ENCODE peak calls at places on chromosomes 11 and 22, in nine cellular contexts. L, T, S, M, E, O, H, P and F are unnamed samples.

GRCh38 chr11:121958323-121958977 is 157.6 kb downstream of the BLID start:
- DNase-seq in L (no peak), T (no peak), S (no peak), M (no peak), E (no peak), O (no peak), H (no peak), P (no peak), F (no peak)

GRCh38 chr22:47596176-47596690 is 833.8 kb downstream of the TBC1D22A start:
- DNase-seq in L (no peak), T (no peak), S (no peak), M (no peak), E (no peak), O (no peak), H (no peak), P (no peak), F (no peak)

GRCh38 chr11:117837791-117838190 is 13.2 kb upstream of the FXYD2 start:
- DNase-seq in L (no peak), T (no peak), S (no peak), M (no peak), E (no peak), O (no peak), H (no peak), P (no peak), F (no peak)

GRCh38 chr11:57792060-57792541 is 30.5 kb downstream of the CTNND1 start:
- DNase-seq in L (no peak), T (no peak), S (peak; percentile 43), M (peak; percentile 68), E (peak; percentile 49), O (no peak), H (no peak), P (peak; percentile 67), F (no peak)

GRCh38 chr11:71929491-71929890 is 645 bp downstream of the RNF121 start:
- DNase-seq in L (no peak), T (no peak), S (no peak), M (no peak), E (no peak), O (no peak), H (no peak), P (no peak), F (no peak)

GRCh38 chr11:1576825-1577224 is 4.8 kb upstream of the DUSP8 start:
- DNase-seq in L (no peak), T (no peak), S (no peak), M (no peak), E (no peak), O (no peak), H (no peak), P (no peak), F (no peak)

GRCh38 chr11:115653926-115654325 is 149.7 kb upstream of the CADM1 start:
- DNase-seq in L (no peak), T (no peak), S (no peak), M (no peak), E (no peak), O (no peak), H (no peak), P (no peak), F (no peak)

GRCh38 chr22:45094826-45095225 is 68.9 kb upstream of the NUP50 start:
- DNase-seq in L (no peak), T (no peak), S (no peak), M (no peak), E (no peak), O (no peak), H (no peak), P (no peak), F (no peak)

DNA sequence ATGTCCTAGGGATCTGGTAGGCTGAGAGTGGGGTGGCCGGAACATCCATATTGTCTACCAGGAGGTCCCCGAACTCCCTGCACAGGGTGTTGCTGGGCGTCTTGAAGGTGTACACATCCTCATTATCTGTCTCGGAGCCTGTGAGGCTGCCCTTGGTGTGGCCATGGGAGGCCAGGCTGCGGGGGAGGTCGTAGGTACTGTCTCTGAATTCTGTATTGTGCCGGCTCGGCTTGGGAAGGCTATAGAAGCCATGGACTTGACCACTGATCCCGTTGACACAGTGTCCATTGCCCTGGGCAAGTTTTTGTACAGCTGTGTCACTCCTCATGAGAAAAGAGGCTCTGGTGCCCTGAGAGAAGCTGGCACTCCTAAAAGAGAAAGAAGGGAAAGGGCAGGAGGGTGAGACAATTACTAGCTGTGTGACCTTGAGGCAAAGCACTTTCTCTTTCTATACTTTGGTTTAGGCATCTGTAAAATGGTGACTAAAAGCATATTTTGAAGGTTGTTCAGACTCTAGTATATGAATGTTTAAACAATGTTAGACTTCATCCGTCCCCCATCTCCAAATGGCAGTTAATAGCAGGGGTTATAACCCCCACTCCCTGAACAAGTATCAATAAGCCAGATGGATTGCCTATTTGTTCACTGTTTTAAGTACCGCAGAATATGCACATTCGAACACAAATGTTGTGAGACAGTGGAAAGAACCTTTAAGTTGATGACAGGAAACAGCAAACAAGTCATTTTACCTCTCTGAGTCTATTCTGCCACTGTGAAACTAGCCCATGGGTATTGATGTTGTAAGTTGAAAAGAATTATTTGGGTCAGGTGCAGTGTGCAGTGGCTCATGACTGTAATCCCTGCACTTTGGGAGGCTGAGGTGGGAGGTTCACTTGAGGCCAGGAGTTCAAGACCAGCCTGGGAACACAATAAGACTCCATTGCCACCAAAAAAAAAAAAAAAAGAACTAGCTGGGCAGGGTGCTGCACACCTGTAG is 38.3 kb downstream of the USP35 start:
- DNase-seq in L (no peak), T (no peak), S (no peak), M (no peak), E (no peak), O (no peak), H (no peak), P (no peak), F (no peak)
- TF ChIP-seq CTCF in L (no peak), T (no peak), S (no peak), M (no peak), E (no peak), O (no peak), H (no peak), P (no peak), F (no peak)

DNA sequence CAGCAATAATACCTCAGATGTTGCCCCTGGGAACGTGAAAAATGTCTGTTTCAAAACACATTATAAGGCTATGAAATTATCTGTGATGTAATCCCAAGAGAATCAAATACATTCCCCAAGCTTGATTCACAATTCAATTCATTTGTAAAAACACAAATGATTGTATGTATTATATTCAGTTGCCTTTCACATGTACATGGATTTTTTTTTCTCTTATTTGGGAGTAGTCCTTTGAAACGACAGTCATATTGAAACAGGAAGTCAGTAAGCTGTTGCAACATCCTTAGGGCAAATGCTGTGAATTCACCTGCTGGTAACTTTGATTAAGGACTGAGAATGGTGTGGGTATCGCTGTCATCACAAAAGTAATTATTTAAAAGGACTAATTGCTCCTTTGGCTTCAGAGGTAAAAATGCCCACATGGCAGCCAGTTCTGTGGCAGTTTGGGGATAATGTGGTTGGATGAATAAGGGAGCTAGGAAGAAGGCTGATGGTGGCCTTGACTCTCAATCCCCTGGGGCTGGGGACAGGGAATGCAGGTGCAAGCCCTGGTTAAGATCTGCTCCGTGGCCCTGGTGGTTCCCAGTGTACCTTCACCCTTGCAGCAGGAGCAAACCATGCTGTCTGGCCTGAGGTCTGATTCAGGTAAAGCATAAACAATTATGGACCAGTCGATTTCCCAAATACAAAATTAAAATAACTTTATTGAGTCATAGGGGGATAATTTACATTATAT is 13.3 kb downstream of the EHF start:
- DNase-seq in L (no peak), T (no peak), S (no peak), M (no peak), E (peak; percentile 52), O (no peak), H (no peak), P (no peak), F (no peak)
- TF ChIP-seq CTCF in L (no peak), T (no peak), S (no peak), M (peak; percentile 49), E (no peak), O (no peak), H (no peak), P (no peak), F (no peak)

GRCh38 chr11:120180571-120181445 is 30.0 kb upstream of the OAF start:
- DNase-seq in L (peak; percentile 41), T (no peak), S (peak; percentile 31), M (no peak), E (no peak), O (peak; percentile 57), H (no peak), P (no peak), F (no peak)
- TF ChIP-seq CTCF in L (no peak), T (no peak), S (peak; percentile 69), M (peak; percentile 10), E (no peak), O (no peak), H (no peak), P (peak; percentile 11), F (no peak)

DNA sequence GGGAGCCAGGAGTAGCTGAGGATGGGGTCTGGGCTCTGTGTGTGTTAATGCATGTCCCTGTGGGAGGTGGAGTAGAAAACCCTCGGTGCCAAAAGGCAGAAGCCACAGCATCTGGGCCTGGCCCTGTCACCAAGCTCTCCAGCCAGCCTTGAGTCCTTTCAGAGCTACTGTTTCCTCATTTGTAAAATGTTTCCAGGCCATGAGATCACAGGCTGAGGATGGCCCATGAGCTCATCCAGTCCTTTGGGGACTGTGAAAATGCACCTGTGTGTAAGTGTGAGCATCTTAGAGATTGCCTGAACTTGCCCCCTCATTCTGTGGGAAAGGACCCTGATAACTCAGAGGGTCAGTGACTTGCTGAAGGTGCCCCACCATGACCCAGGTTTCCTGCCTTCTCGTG is 9.1 kb downstream of the ANKK1 start:
- DNase-seq in L (no peak), T (no peak), S (no peak), M (no peak), E (no peak), O (no peak), H (no peak), P (no peak), F (no peak)
- TF ChIP-seq CTCF in L (no peak), T (no peak), S (no peak), M (no peak), E (no peak), O (no peak), H (no peak), P (no peak), F (no peak)

DNA sequence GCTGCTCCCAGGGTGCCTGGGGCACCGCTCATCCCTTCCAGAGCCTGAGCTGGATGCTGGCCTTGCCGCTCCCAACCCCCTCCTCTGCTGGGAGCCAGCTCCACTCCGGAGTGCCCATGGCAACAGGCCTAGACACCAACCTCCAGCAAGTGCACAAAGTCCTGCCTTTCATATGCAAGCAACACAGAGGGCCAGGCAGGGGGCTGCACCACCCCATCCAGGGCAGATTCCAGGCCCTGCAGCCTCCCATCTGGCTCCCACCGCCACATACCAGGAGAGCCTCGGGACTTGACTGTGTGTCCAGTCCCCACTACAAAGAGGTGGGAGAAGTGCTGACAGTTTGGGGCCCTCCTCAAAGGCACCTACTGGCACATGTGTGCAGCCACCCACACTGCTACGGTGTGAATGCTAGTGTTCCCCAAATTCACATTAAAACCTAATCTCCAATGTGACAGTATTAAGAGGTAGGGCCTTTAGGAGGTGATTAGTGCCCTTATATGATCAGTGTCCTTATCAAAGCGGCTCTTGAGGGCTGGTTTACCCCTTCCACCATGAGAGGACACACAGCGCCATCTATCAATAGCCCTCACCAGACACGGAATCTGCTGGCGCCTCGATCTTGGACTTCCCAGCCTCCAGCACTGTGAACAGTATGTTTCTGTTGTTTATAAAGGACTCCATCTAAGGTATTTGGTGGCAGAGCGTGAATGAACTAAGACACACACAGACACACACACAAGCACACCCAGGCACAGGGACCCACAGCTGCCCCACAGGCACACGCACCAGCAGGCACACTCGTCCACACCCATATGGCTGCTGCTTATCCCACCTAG is 16.2 kb downstream of the ARVCF start:
- DNase-seq in L (no peak), T (no peak), S (no peak), M (no peak), E (no peak), O (no peak), H (no peak), P (peak; percentile 64), F (no peak)
- TF ChIP-seq CTCF in L (no peak), T (no peak), S (no peak), M (no peak), E (no peak), O (no peak), H (no peak), P (no peak), F (no peak)